ENCODE peak calls at places on chromosomes 12 and 14, in ten cellular contexts. U is CD8-positive, alpha-beta memory T cell; J is HTR-8/SVneo; Y is NCI-H1417; F is A172; C is brain microvascular endothelial cell; G is aorta; H is DMS153; L is choroid plexus epithelial cell; A is NCI-H1092 treated with DMSO at 0.1 percent for 48 hours. E is an unnamed sample.

GRCh38 chr12:47164116-47164515 is 84.4 kb upstream of the AMIGO2 start:
- DNase-seq in U (no peak), J (no peak), Y (no peak), F (no peak), C (no peak), G (no peak), H (no peak), L (no peak), A (no peak), E (no peak)

GRCh38 chr14:34873591-34874385 is 1.4 kb downstream of the BAZ1A start:
- DNase-seq in U (peak), J (peak), Y (peak), F (peak), C (no peak), G (peak), H (peak), L (peak), A (peak), E (peak)

GRCh38 chr12:127675936-127676335 is 591.0 kb upstream of the TMEM132C start:
- DNase-seq in U (no peak), J (no peak), Y (no peak), F (no peak), C (no peak), G (no peak), H (no peak), L (no peak), A (no peak), E (no peak)

GRCh38 chr14:51638071-51638944 is 13.4 kb upstream of the FRMD6 start:
- DNase-seq in U (no peak), J (peak), Y (no peak), F (peak), C (no peak), G (peak), H (no peak), L (peak), A (no peak), E (no peak)

GRCh38 chr14:37057776-37058175 is 114.6 kb downstream of the SLC25A21 start:
- DNase-seq in U (no peak), J (no peak), Y (no peak), F (no peak), C (no peak), G (no peak), H (no peak), L (no peak), A (no peak), E (no peak)

GRCh38 chr14:78921856-78922255 is 751.7 kb downstream of the NRXN3 start:
- DNase-seq in U (no peak), J (peak), Y (no peak), F (peak), C (peak), G (no peak), H (no peak), L (peak), A (no peak), E (no peak)

GRCh38 chr12:79635676-79636075 is 55.1 kb downstream of the PAWR start:
- DNase-seq in U (no peak), J (no peak), Y (no peak), F (no peak), C (no peak), G (no peak), H (no peak), L (peak), A (no peak), E (no peak)

GRCh38 chr14:73372529-73372928 is 85.8 kb downstream of the NUMB start:
- DNase-seq in U (no peak), J (no peak), Y (no peak), F (no peak), C (no peak), G (no peak), H (no peak), L (no peak), A (no peak), E (no peak)

GRCh38 chr14:94628578-94628977 is 16.4 kb downstream of the SERPINA3 start:
- DNase-seq in U (no peak), J (no peak), Y (no peak), F (no peak), C (no peak), G (no peak), H (no peak), L (no peak), A (no peak), E (no peak)

GRCh38 chr14:101352567-101352966 is 208.7 kb upstream of the DIO3 start:
- DNase-seq in U (no peak), J (no peak), Y (no peak), F (no peak), C (no peak), G (no peak), H (no peak), L (no peak), A (no peak), E (no peak)

GRCh38 chr14:100692859-100693558 is 33.7 kb upstream of the DLK1 start:
- DNase-seq in U (no peak), J (peak), Y (peak), F (peak), C (peak), G (no peak), H (peak), L (peak), A (no peak), E (no peak)

GRCh38 chr12:106302401-106303201 is at the start of gene TCP11L2:
- DNase-seq in U (peak), J (peak), Y (peak), F (peak), C (peak), G (peak), H (peak), L (peak), A (peak), E (peak)

E was measured in heart right ventricle.